ENCODE peak calls at places on chromosomes 6 and 20, in seven cellular contexts. Y is bronchial epithelial cell, N is transverse colon, D is GM10248, F is fibroblast of lung, U is AG10803, W is psoas muscle. A is an unnamed sample.

GRCh38 chr20:11445161-11445560 is 472.5 kb upstream of the BTBD3 start:
- DNase-seq in Y (no peak), N (no peak), D (no peak), F (no peak), U (no peak), W (no peak), A (no peak)

GRCh38 chr6:99603421-99604160 is 3.0 kb upstream of the PRDM13 start:
- DNase-seq in Y (no peak), N (no peak), D (no peak), F (peak; percentile 27), U (no peak), W (peak; percentile 52), A (no peak)

GRCh38 chr6:20441921-20442320 is 40.2 kb downstream of the E2F3 start:
- DNase-seq in Y (no peak), N (no peak), D (no peak), F (no peak), U (no peak), W (no peak), A (no peak)

GRCh38 chr6:142706200-142706599 is 238.8 kb downstream of the HIVEP2 start:
- DNase-seq in Y (no peak), N (no peak), D (no peak), F (no peak), U (no peak), W (no peak), A (no peak)

GRCh38 chr6:87481936-87482335 is 9.2 kb downstream of the SLC35A1 start:
- DNase-seq in Y (no peak), N (no peak), D (no peak), F (no peak), U (no peak), W (no peak), A (no peak)

GRCh38 chr20:54067606-54068174 is 2.7 kb downstream of the BCAS1 start:
- DNase-seq in Y (peak; percentile 97), N (peak; percentile 82), D (no peak), F (peak; percentile 76), U (peak; percentile 26), W (no peak), A (peak; percentile 57)

GRCh38 chr20:20677186-20677585 is 35.3 kb downstream of the RALGAPA2 start:
- DNase-seq in Y (peak; percentile 51), N (no peak), D (no peak), F (peak; percentile 64), U (peak; percentile 55), W (no peak), A (peak; percentile 54)

GRCh38 chr6:44086931-44087574 is 40.2 kb downstream of the MRPL14 start:
- DNase-seq in Y (no peak), N (no peak), D (no peak), F (no peak), U (peak; percentile 9), W (peak; percentile 88), A (peak; percentile 48)

GRCh38 chr6:22025468-22026159 is 271.2 kb downstream of the PRL start:
- DNase-seq in Y (peak; percentile 62), N (no peak), D (peak; percentile 43), F (peak; percentile 99), U (peak; percentile 60), W (no peak), A (peak; percentile 38)

GRCh38 chr20:13800728-13801134 is 15.9 kb downstream of the NDUFAF5 start:
- DNase-seq in Y (peak; percentile 95), N (peak; percentile 66), D (no peak), F (peak; percentile 94), U (peak; percentile 98), W (peak; percentile 97), A (peak; percentile 98)

GRCh38 chr6:123402052-123402451 is 234.7 kb downstream of the TRDN start:
- DNase-seq in Y (peak; percentile 8), N (no peak), D (no peak), F (no peak), U (no peak), W (no peak), A (no peak)

GRCh38 chr6:143027058-143027457 is 33.6 kb upstream of the AIG1 start:
- DNase-seq in Y (peak; percentile 13), N (peak; percentile 32), D (no peak), F (peak; percentile 22), U (peak; percentile 1), W (peak; percentile 60), A (peak; percentile 35)

GRCh38 chr6:156107514-156108150 is 652.0 kb upstream of the NOX3 start:
- DNase-seq in Y (no peak), N (no peak), D (no peak), F (no peak), U (no peak), W (no peak), A (no peak)

GRCh38 chr20:9609892-9610502 is 95.6 kb downstream of the LAMP5 start:
- DNase-seq in Y (peak; percentile 74), N (peak; percentile 71), D (peak; percentile 42), F (peak; percentile 47), U (peak; percentile 73), W (no peak), A (peak; percentile 82)

DNA sequence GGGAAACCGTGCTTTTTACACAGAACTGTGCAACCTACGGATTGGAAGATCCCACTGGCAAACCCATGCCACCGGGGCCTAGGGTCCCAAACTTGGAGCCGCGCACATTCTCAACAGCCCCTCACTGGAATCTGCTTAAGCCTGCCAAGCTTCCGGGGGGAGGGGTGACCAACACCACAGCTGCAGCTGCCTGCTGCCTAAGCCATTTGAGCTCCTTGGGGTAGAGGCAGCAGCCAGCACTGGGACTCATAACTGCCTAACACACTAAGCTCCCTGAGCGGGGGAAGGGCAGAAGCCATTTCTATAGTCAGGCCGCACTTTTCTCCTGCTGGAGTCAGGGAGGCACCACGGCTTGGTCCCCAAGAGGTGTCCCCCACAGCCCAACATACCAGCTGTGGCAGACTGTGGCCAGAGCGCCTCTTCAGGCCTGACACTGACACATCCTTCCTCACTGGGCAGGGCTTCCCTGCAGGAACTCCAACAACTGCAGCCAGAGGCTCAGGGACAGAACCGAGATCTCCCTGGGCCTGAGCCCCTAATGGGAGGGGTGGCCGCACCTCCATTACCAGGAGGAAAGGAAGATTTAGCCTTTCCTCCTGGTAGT is 270.3 kb upstream of the ECI2 start:
- DNase-seq in Y (no peak), N (no peak), D (no peak), F (no peak), U (no peak), W (peak; percentile 57), A (no peak)
- TF ChIP-seq CTCF in Y (no peak), N (no peak), D (no peak), F (no peak), U (no peak), W (no peak), A (no peak)

DNA sequence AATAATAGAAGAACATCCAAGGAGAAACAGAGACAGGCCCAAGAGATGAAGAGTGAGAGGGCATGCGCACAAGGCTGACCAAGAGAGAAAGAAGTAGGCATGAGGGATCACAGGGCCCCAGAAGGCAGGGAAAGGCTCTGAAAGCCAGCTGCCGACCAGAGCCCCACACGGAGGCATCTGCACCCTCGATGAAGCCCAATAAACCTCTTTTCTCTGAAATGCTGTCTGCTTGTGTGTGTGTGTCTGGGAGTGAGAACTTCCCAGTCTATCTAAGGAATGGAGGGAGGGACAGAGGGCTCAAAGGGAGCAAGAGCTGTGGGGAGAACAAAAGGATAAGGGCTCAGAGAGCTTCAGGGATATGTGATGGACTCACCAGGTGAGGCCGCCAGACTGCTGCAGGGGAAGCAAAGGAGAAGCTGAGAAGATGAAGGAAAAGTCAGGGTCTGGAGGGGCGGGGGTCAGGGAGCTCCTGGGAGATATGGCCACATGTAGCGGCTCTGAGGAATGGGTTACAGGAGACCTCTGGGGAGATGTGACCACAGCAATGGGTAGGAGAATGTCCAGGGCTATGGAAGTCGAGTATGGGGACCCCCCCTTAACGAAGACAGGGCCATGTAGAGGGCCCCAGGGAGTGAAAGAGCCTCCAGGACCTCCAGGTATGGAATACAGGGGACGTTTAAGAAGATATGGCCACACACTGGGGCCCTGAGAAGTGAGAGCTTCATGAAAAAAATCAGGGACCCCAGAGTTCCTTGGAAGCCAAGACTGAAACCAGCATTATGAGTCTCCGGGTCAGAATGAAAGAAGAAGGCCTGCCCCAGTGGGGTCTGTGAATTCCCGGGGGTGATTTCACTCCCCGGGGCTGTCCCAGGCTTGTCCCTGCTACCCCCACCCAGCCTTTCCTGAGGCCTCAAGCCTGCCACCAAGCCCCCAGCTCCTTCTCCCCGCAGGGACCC is 981 bp upstream of the TNF start:
- DNase-seq in Y (no peak), N (no peak), D (no peak), F (no peak), U (no peak), W (no peak), A (no peak)
- TF ChIP-seq CTCF in Y (no peak), N (no peak), D (peak; percentile 38), F (no peak), U (no peak), W (no peak), A (no peak)

GRCh38 chr6:138211048-138211581 is 7.2 kb downstream of the PBOV1 start:
- DNase-seq in Y (no peak), N (no peak), D (no peak), F (no peak), U (no peak), W (no peak), A (peak; percentile 2)
- TF ChIP-seq CTCF in Y (no peak), N (peak; percentile 23), D (no peak), F (no peak), U (no peak), W (no peak), A (no peak)

GRCh38 chr20:18299364-18299763 is 11.0 kb downstream of the ZNF133 start:
- DNase-seq in Y (no peak), N (no peak), D (no peak), F (no peak), U (no peak), W (no peak), A (no peak)

GRCh38 chr20:18310592-18310991 is 22.3 kb downstream of the ZNF133 start:
- DNase-seq in Y (peak; percentile 33), N (no peak), D (no peak), F (no peak), U (no peak), W (no peak), A (no peak)

GRCh38 chr20:18307301-18307700 is 19.0 kb downstream of the ZNF133 start:
- DNase-seq in Y (no peak), N (no peak), D (no peak), F (no peak), U (no peak), W (no peak), A (no peak)

GRCh38 chr20:18304618-18305017 is 16.3 kb downstream of the ZNF133 start:
- DNase-seq in Y (no peak), N (no peak), D (no peak), F (no peak), U (no peak), W (no peak), A (no peak)
- TF ChIP-seq CTCF in Y (peak; percentile 29), N (no peak), D (no peak), F (no peak), U (peak; percentile 27), W (no peak), A (no peak)